ENCODE peak calls at places on chromosomes 11 and 22, in six cellular contexts. A, F, N, Q, K and B are unnamed samples.

GRCh38 chr11:67418476-67419281 is 3.2 kb downstream of the CARNS1 start:
- DNase-seq in N (no peak), Q (no peak), K (no peak), F (no peak), A (no peak), B (peak)

GRCh38 chr22:22450343-22450839 is 58.2 kb downstream of the ZNF280B start:
- DNase-seq in A (no peak), N (no peak), K (no peak), F (no peak), Q (no peak), B (no peak)

GRCh38 chr22:46107753-46108563 is 42.4 kb upstream of the PPARA start:
- DNase-seq in A (no peak), Q (no peak), K (no peak), F (no peak), N (no peak), B (no peak)

GRCh38 chr11:69352715-69353325 is 58.9 kb downstream of the MYEOV start:
- DNase-seq in K (no peak), F (peak), N (peak), A (peak), Q (no peak), B (no peak)

GRCh38 chr22:20973634-20974286 is 6.7 kb downstream of the AIFM3 start:
- DNase-seq in Q (no peak), N (no peak), A (no peak), K (no peak), F (no peak), B (no peak)

GRCh38 chr11:61010466-61011238 is 39.2 kb downstream of the CD6 start:
- DNase-seq in A (no peak), K (no peak), Q (no peak), N (no peak), F (no peak), B (no peak)

GRCh38 chr11:72807789-72808188 is 6.4 kb upstream of the ATG16L2 start:
- DNase-seq in N (no peak), Q (no peak), F (no peak), A (no peak), K (no peak), B (no peak)

GRCh38 chr22:32539631-32540449 is 65.2 kb downstream of the FBXO7 start:
- DNase-seq in K (no peak), N (no peak), F (no peak), Q (peak), A (peak), B (no peak)

GRCh38 chr11:128890216-128890542 is 977 bp upstream of the KCNJ5 start:
- DNase-seq in F (no peak), A (no peak), N (no peak), Q (no peak), K (no peak), B (no peak)